ENCODE peak calls at places on chromosome 17, in eight cellular contexts. One of them, this sample, is unnamed.

GRCh38 chr17:17384291-17384615 is 81.1 kb downstream of the NT5M start:
- DNase-seq in suprapubic skin: no peak
- DNase-seq in SK-N-SH: no peak
- DNase-seq in transverse colon: no peak
- DNase-seq in H1: no peak
- DNase-seq in HepG2: no peak
- DNase-seq in sigmoid colon: no peak
- DNase-seq in stomach: no peak
- DNase-seq in this sample: no peak

GRCh38 chr17:17350491-17351355 is 47.5 kb downstream of the NT5M start:
- DNase-seq in suprapubic skin: peak
- DNase-seq in SK-N-SH: no peak
- DNase-seq in transverse colon: no peak
- DNase-seq in H1: no peak
- DNase-seq in HepG2: no peak
- DNase-seq in sigmoid colon: no peak
- DNase-seq in stomach: peak
- DNase-seq in this sample: no peak

GRCh38 chr17:59296190-59296589 is 35.3 kb upstream of the YPEL2 start:
- DNase-seq in suprapubic skin: no peak
- DNase-seq in SK-N-SH: no peak
- DNase-seq in transverse colon: no peak
- DNase-seq in H1: no peak
- DNase-seq in HepG2: no peak
- DNase-seq in sigmoid colon: no peak
- DNase-seq in stomach: no peak
- DNase-seq in this sample: no peak

GRCh38 chr17:48961516-48962233 is 6.7 kb downstream of the GIP start:
- DNase-seq in suprapubic skin: no peak
- DNase-seq in SK-N-SH: no peak
- DNase-seq in transverse colon: no peak
- DNase-seq in H1: no peak
- DNase-seq in HepG2: peak
- DNase-seq in sigmoid colon: no peak
- DNase-seq in stomach: no peak
- DNase-seq in this sample: no peak

GRCh38 chr17:65013613-65014391 is 42.7 kb downstream of the GNA13 start:
- DNase-seq in suprapubic skin: no peak
- DNase-seq in SK-N-SH: no peak
- DNase-seq in transverse colon: no peak
- DNase-seq in H1: no peak
- DNase-seq in HepG2: peak
- DNase-seq in sigmoid colon: no peak
- DNase-seq in stomach: no peak
- DNase-seq in this sample: no peak

GRCh38 chr17:47797797-47798196 is 23.8 kb downstream of the OSBPL7 start:
- DNase-seq in suprapubic skin: no peak
- DNase-seq in SK-N-SH: no peak
- DNase-seq in transverse colon: no peak
- DNase-seq in H1: no peak
- DNase-seq in HepG2: no peak
- DNase-seq in sigmoid colon: no peak
- DNase-seq in stomach: no peak
- DNase-seq in this sample: no peak

GRCh38 chr17:68439656-68440290 is 17.5 kb downstream of the WIPI1 start:
- DNase-seq in suprapubic skin: peak
- DNase-seq in SK-N-SH: no peak
- DNase-seq in transverse colon: no peak
- DNase-seq in H1: no peak
- DNase-seq in HepG2: no peak
- DNase-seq in sigmoid colon: no peak
- DNase-seq in stomach: no peak
- DNase-seq in this sample: no peak

GRCh38 chr17:14143678-14144077 is 74.4 kb downstream of the COX10 start:
- DNase-seq in suprapubic skin: no peak
- DNase-seq in SK-N-SH: no peak
- DNase-seq in transverse colon: peak
- DNase-seq in H1: no peak
- DNase-seq in HepG2: no peak
- DNase-seq in sigmoid colon: no peak
- DNase-seq in stomach: peak
- DNase-seq in this sample: no peak

GRCh38 chr17:7579001-7579838 is at the start of gene CD68:
- DNase-seq in suprapubic skin: no peak
- DNase-seq in SK-N-SH: peak
- DNase-seq in transverse colon: peak
- DNase-seq in H1: no peak
- DNase-seq in HepG2: peak
- DNase-seq in sigmoid colon: peak
- DNase-seq in stomach: peak
- DNase-seq in this sample: peak

GRCh38 chr17:14196337-14196997 is 40.2 kb downstream of the CDRT15 start:
- DNase-seq in suprapubic skin: no peak
- DNase-seq in SK-N-SH: no peak
- DNase-seq in transverse colon: no peak
- DNase-seq in H1: no peak
- DNase-seq in HepG2: no peak
- DNase-seq in sigmoid colon: no peak
- DNase-seq in stomach: no peak
- DNase-seq in this sample: no peak

GRCh38 chr17:34607917-34608316 is 28.5 kb downstream of the TMEM132E start:
- DNase-seq in suprapubic skin: no peak
- DNase-seq in SK-N-SH: no peak
- DNase-seq in transverse colon: no peak
- DNase-seq in H1: no peak
- DNase-seq in HepG2: no peak
- DNase-seq in sigmoid colon: no peak
- DNase-seq in stomach: no peak
- DNase-seq in this sample: no peak

GRCh38 chr17:7136266-7136877 is 21.8 kb upstream of the ASGR2 start:
- DNase-seq in suprapubic skin: peak
- DNase-seq in SK-N-SH: peak
- DNase-seq in transverse colon: peak
- DNase-seq in H1: no peak
- DNase-seq in HepG2: peak
- DNase-seq in sigmoid colon: peak
- DNase-seq in stomach: peak
- DNase-seq in this sample: no peak

GRCh38 chr17:81336930-81337325 is 41.8 kb upstream of the SLC38A10 start:
- DNase-seq in suprapubic skin: no peak
- DNase-seq in SK-N-SH: no peak
- DNase-seq in transverse colon: peak
- DNase-seq in H1: no peak
- DNase-seq in HepG2: no peak
- DNase-seq in sigmoid colon: peak
- DNase-seq in stomach: no peak
- DNase-seq in this sample: no peak

GRCh38 chr17:60781880-60782412 is 104.3 kb downstream of the BCAS3 start:
- DNase-seq in suprapubic skin: no peak
- DNase-seq in SK-N-SH: no peak
- DNase-seq in transverse colon: no peak
- DNase-seq in H1: no peak
- DNase-seq in HepG2: no peak
- DNase-seq in sigmoid colon: no peak
- DNase-seq in stomach: no peak
- DNase-seq in this sample: no peak

GRCh38 chr17:37483311-37484039 is 6.2 kb upstream of the DUSP14 start:
- DNase-seq in suprapubic skin: no peak
- DNase-seq in SK-N-SH: peak
- DNase-seq in transverse colon: peak
- DNase-seq in H1: no peak
- DNase-seq in HepG2: no peak
- DNase-seq in sigmoid colon: peak
- DNase-seq in stomach: no peak
- DNase-seq in this sample: no peak

GRCh38 chr17:45087496-45087975 is 26.4 kb downstream of the NMT1 start:
- DNase-seq in suprapubic skin: no peak
- DNase-seq in SK-N-SH: no peak
- DNase-seq in transverse colon: peak
- DNase-seq in H1: no peak
- DNase-seq in HepG2: no peak
- DNase-seq in sigmoid colon: no peak
- DNase-seq in stomach: no peak
- DNase-seq in this sample: no peak

GRCh38 chr17:49567871-49568694 is 7.6 kb upstream of the NXPH3 start:
- DNase-seq in suprapubic skin: peak
- DNase-seq in SK-N-SH: peak
- DNase-seq in transverse colon: peak
- DNase-seq in H1: no peak
- DNase-seq in HepG2: peak
- DNase-seq in sigmoid colon: peak
- DNase-seq in stomach: peak
- DNase-seq in this sample: peak

GRCh38 chr17:59621771-59622170 is 2.1 kb downstream of the CLTC start:
- DNase-seq in suprapubic skin: no peak
- DNase-seq in SK-N-SH: no peak
- DNase-seq in transverse colon: no peak
- DNase-seq in H1: no peak
- DNase-seq in HepG2: no peak
- DNase-seq in sigmoid colon: no peak
- DNase-seq in stomach: no peak
- DNase-seq in this sample: no peak

GRCh38 chr17:39676198-39676819 is 8.1 kb downstream of the PNMT start:
- DNase-seq in suprapubic skin: no peak
- DNase-seq in SK-N-SH: no peak
- DNase-seq in transverse colon: peak
- DNase-seq in H1: no peak
- DNase-seq in HepG2: no peak
- DNase-seq in sigmoid colon: no peak
- DNase-seq in stomach: peak
- DNase-seq in this sample: no peak

GRCh38 chr17:59328534-59329095 is 2.8 kb upstream of the YPEL2 start:
- DNase-seq in suprapubic skin: no peak
- DNase-seq in SK-N-SH: no peak
- DNase-seq in transverse colon: no peak
- DNase-seq in H1: no peak
- DNase-seq in HepG2: no peak
- DNase-seq in sigmoid colon: no peak
- DNase-seq in stomach: no peak
- DNase-seq in this sample: no peak

GRCh38 chr17:6910987-6911603 is 79.6 kb upstream of the TEKT1 start:
- DNase-seq in suprapubic skin: no peak
- DNase-seq in SK-N-SH: peak
- DNase-seq in transverse colon: no peak
- DNase-seq in H1: no peak
- DNase-seq in HepG2: peak
- DNase-seq in sigmoid colon: no peak
- DNase-seq in stomach: no peak
- DNase-seq in this sample: no peak

GRCh38 chr17:80071116-80071980 is 30.0 kb upstream of the GAA start:
- DNase-seq in suprapubic skin: no peak
- DNase-seq in SK-N-SH: no peak
- DNase-seq in transverse colon: peak
- DNase-seq in H1: no peak
- DNase-seq in HepG2: peak
- DNase-seq in sigmoid colon: peak
- DNase-seq in stomach: peak
- DNase-seq in this sample: no peak
- TF ChIP-seq EP300 in suprapubic skin: no peak
- TF ChIP-seq EP300 in SK-N-SH: no peak
- TF ChIP-seq EP300 in transverse colon: no peak
- TF ChIP-seq EP300 in H1: no peak
- TF ChIP-seq EP300 in HepG2: no peak
- TF ChIP-seq EP300 in sigmoid colon: no peak
- TF ChIP-seq EP300 in stomach: no peak
- TF ChIP-seq EP300 in this sample: no peak

GRCh38 chr17:43832168-43832975 is 574 bp downstream of the MPP3 start:
- DNase-seq in suprapubic skin: no peak
- DNase-seq in SK-N-SH: peak
- DNase-seq in transverse colon: peak
- DNase-seq in H1: no peak
- DNase-seq in HepG2: peak
- DNase-seq in sigmoid colon: peak
- DNase-seq in stomach: peak
- DNase-seq in this sample: no peak

GRCh38 chr17:43834106-43834505 is 1.2 kb upstream of the MPP3 start:
- DNase-seq in suprapubic skin: no peak
- DNase-seq in SK-N-SH: no peak
- DNase-seq in transverse colon: no peak
- DNase-seq in H1: no peak
- DNase-seq in HepG2: no peak
- DNase-seq in sigmoid colon: peak
- DNase-seq in stomach: no peak
- DNase-seq in this sample: no peak

GRCh38 chr17:43831633-43832032 is 1.3 kb downstream of the MPP3 start:
- DNase-seq in suprapubic skin: no peak
- DNase-seq in SK-N-SH: no peak
- DNase-seq in transverse colon: no peak
- DNase-seq in H1: no peak
- DNase-seq in HepG2: no peak
- DNase-seq in sigmoid colon: no peak
- DNase-seq in stomach: no peak
- DNase-seq in this sample: no peak

GRCh38 chr17:43830510-43831145 is 2.3 kb downstream of the MPP3 start:
- DNase-seq in suprapubic skin: no peak
- DNase-seq in SK-N-SH: no peak
- DNase-seq in transverse colon: no peak
- DNase-seq in H1: no peak
- DNase-seq in HepG2: no peak
- DNase-seq in sigmoid colon: no peak
- DNase-seq in stomach: no peak
- DNase-seq in this sample: no peak

GRCh38 chr17:43832976-43833829 is at the start of gene MPP3:
- DNase-seq in suprapubic skin: no peak
- DNase-seq in SK-N-SH: peak
- DNase-seq in transverse colon: peak
- DNase-seq in H1: no peak
- DNase-seq in HepG2: no peak
- DNase-seq in sigmoid colon: peak
- DNase-seq in stomach: peak
- DNase-seq in this sample: no peak
- H3K4me3 ChIP-seq in suprapubic skin: peak
- H3K4me3 ChIP-seq in SK-N-SH: peak
- H3K4me3 ChIP-seq in transverse colon: peak
- H3K4me3 ChIP-seq in H1: peak
- H3K4me3 ChIP-seq in HepG2: peak
- H3K4me3 ChIP-seq in sigmoid colon: peak
- H3K4me3 ChIP-seq in stomach: peak
- H3K4me3 ChIP-seq in this sample: peak

DNA sequence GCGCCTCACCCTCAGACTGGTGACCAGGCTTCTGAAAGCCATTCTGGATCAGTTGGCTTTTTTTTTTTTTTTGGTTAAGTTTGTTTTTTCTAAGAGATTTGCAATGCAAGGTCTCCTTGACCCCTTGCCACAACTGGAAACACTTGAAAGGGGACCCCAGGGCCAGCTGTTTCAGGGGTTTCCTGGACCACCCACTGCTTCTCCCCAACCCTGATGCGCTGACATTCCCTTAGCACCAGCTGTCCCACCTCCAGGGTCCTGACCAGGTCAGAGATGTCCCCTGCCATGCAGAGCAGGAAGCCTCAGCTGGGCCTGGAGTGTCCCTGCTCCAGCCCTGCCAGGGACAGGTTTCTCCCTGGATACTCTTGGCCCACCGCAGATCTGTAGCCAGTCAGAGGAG is 8.1 kb upstream of the MRPL58 start:
- DNase-seq in suprapubic skin: no peak
- DNase-seq in SK-N-SH: no peak
- DNase-seq in transverse colon: no peak
- DNase-seq in H1: no peak
- DNase-seq in HepG2: no peak
- DNase-seq in sigmoid colon: no peak
- DNase-seq in stomach: no peak
- DNase-seq in this sample: no peak
- TF ChIP-seq POLR2AphosphoS5 in suprapubic skin: no peak
- TF ChIP-seq POLR2AphosphoS5 in SK-N-SH: no peak
- TF ChIP-seq POLR2AphosphoS5 in transverse colon: no peak
- TF ChIP-seq POLR2AphosphoS5 in H1: no peak
- TF ChIP-seq POLR2AphosphoS5 in HepG2: no peak
- TF ChIP-seq POLR2AphosphoS5 in sigmoid colon: no peak
- TF ChIP-seq POLR2AphosphoS5 in stomach: no peak
- TF ChIP-seq POLR2AphosphoS5 in this sample: no peak

GRCh38 chr17:15361151-15361550 is 19.8 kb upstream of the TEKT3 start:
- DNase-seq in suprapubic skin: no peak
- DNase-seq in SK-N-SH: no peak
- DNase-seq in transverse colon: no peak
- DNase-seq in H1: no peak
- DNase-seq in HepG2: no peak
- DNase-seq in sigmoid colon: no peak
- DNase-seq in stomach: no peak
- DNase-seq in this sample: no peak
- TF ChIP-seq EP300 in suprapubic skin: no peak
- TF ChIP-seq EP300 in SK-N-SH: no peak
- TF ChIP-seq EP300 in transverse colon: no peak
- TF ChIP-seq EP300 in H1: no peak
- TF ChIP-seq EP300 in HepG2: no peak
- TF ChIP-seq EP300 in sigmoid colon: no peak
- TF ChIP-seq EP300 in stomach: no peak
- TF ChIP-seq EP300 in this sample: no peak